ENCODE peak calls at places on chromosomes 12 and 14, in nine cellular contexts. U, Z, B, F, L, C, Y, W and I are unnamed samples.
A peak's percentile ranks its signal among the peaks of the same experiment; 100 is the strongest.

GRCh38 chr14:103141117-103141796 is 18.0 kb downstream of the TNFAIP2 start:
- DNase-seq in W (peak; percentile 84), F (no peak), L (peak; percentile 53), Y (peak; percentile 91), C (no peak), B (peak; percentile 53), U (no peak), Z (peak; percentile 36), I (peak; percentile 66)

GRCh38 chr12:124768462-124769165 is 95.0 kb downstream of the SCARB1 start:
- DNase-seq in Y (no peak), C (no peak), W (no peak), F (no peak), B (no peak), Z (peak; percentile 41), U (no peak), L (no peak), I (no peak)

GRCh38 chr12:97960741-97961608 is 498.4 kb downstream of the RMST start:
- DNase-seq in C (no peak), Y (peak; percentile 55), F (peak; percentile 41), U (peak; percentile 53), Z (peak; percentile 39), L (peak; percentile 63), W (peak; percentile 35), B (peak; percentile 29), I (peak; percentile 33)

GRCh38 chr14:81625343-81625742 is 91.7 kb upstream of the SEL1L start:
- DNase-seq in F (no peak), C (no peak), W (peak; percentile 40), Z (no peak), U (no peak), Y (peak; percentile 65), B (no peak), L (no peak), I (no peak)

GRCh38 chr14:48963231-48963630 is 622.9 kb downstream of the RPS29 start:
- DNase-seq in U (no peak), F (no peak), C (no peak), B (no peak), Y (no peak), L (no peak), Z (no peak), W (no peak), I (no peak)

GRCh38 chr14:69997849-69998248 is 118.6 kb downstream of the SMOC1 start:
- DNase-seq in B (no peak), W (no peak), L (peak; percentile 60), Z (no peak), F (no peak), Y (no peak), C (peak; percentile 29), U (no peak), I (no peak)

GRCh38 chr12:95463019-95463418 is 10.9 kb upstream of the METAP2 start:
- DNase-seq in F (no peak), L (no peak), Z (no peak), W (no peak), Y (no peak), U (no peak), C (no peak), B (no peak), I (no peak)

GRCh38 chr14:99323603-99324185 is 51.7 kb upstream of the BCL11B start:
- DNase-seq in F (no peak), L (no peak), U (no peak), Z (no peak), B (no peak), W (no peak), Y (no peak), C (no peak), I (no peak)

GRCh38 chr12:1527789-1528188 is 66.6 kb downstream of the FBXL14 start:
- DNase-seq in L (no peak), W (no peak), F (no peak), B (no peak), Y (no peak), C (no peak), U (no peak), Z (no peak), I (no peak)

GRCh38 chr14:74671789-74672188 is 41.1 kb downstream of the AREL1 start:
- DNase-seq in F (no peak), L (peak; percentile 35), Y (no peak), C (no peak), U (no peak), W (no peak), B (no peak), Z (no peak), I (no peak)

GRCh38 chr14:92253381-92253894 is 69.5 kb upstream of the SLC24A4 start:
- DNase-seq in B (no peak), Y (no peak), C (no peak), F (peak; percentile 18), W (no peak), U (no peak), L (peak; percentile 9), Z (no peak), I (no peak)

GRCh38 chr12:93968928-93969327 is 179.4 kb upstream of the PLXNC1 start:
- DNase-seq in Z (no peak), L (no peak), Y (no peak), U (no peak), F (no peak), B (no peak), W (no peak), C (no peak), I (no peak)

GRCh38 chr12:22037952-22038351 is 8.1 kb upstream of the CMAS start:
- DNase-seq in B (no peak), C (no peak), L (no peak), F (no peak), U (no peak), W (no peak), Y (no peak), Z (no peak), I (no peak)

GRCh38 chr12:116143883-116144266 is 133.6 kb downstream of the MED13L start:
- DNase-seq in C (no peak), U (no peak), W (no peak), B (no peak), F (no peak), Z (no peak), L (no peak), Y (no peak), I (no peak)

GRCh38 chr14:92513966-92514843 is 624 bp downstream of the RIN3 start:
- DNase-seq in W (peak; percentile 61), Z (peak; percentile 35), B (no peak), Y (no peak), L (no peak), F (peak; percentile 38), C (peak; percentile 26), U (no peak), I (peak; percentile 59)

GRCh38 chr12:112140728-112141127 is 15.4 kb downstream of the TRAFD1 start:
- DNase-seq in U (no peak), C (no peak), Y (no peak), F (no peak), W (no peak), Z (no peak), L (no peak), B (peak; percentile 50), I (no peak)

GRCh38 chr12:85489194-85489593 is 209.2 kb downstream of the ALX1 start:
- DNase-seq in F (no peak), Z (no peak), W (no peak), B (no peak), Y (no peak), L (no peak), C (no peak), U (no peak), I (no peak)

GRCh38 chr12:85484387-85484786 is 204.4 kb downstream of the ALX1 start:
- DNase-seq in F (no peak), Y (no peak), W (peak; percentile 4), L (no peak), U (no peak), C (no peak), Z (no peak), B (no peak), I (no peak)
- TF ChIP-seq CTCF in F (no peak), Y (no peak), W (no peak), L (no peak), U (no peak), C (no peak), Z (no peak), B (no peak), I (no peak)

DNA sequence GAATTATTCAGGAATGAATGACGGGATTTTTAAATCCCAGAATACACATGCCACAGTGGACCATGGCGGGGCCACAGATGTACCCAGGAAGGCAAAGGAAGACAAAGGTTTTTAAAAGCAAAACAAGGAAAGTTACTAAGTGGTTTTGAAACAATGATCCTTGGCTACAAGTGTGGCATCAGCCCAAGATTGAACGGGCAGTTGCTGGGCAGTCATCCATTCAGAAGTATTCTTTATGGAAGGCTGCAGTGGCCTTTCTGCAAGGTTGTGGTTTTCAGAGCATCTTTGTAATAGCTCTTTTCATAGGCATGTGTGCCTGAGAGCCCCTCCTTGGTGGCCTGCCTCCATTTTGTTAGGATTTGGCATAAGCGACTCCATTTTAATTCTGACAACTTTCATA is 13.4 kb upstream of the IFI27 start:
- DNase-seq in C (no peak), F (no peak), U (no peak), Y (no peak), W (no peak), B (no peak), Z (no peak), L (peak; percentile 53), I (no peak)
- TF ChIP-seq CTCF in C (no peak), F (no peak), U (no peak), Y (no peak), W (no peak), B (no peak), Z (no peak), L (no peak), I (no peak)

GRCh38 chr14:35949933-35950332 is 123.8 kb downstream of the BRMS1L start:
- DNase-seq in Y (no peak), B (no peak), Z (no peak), U (no peak), F (no peak), W (no peak), L (peak; percentile 21), C (no peak), I (no peak)

GRCh38 chr14:35940291-35940690 is 114.2 kb downstream of the BRMS1L start:
- DNase-seq in Z (no peak), L (no peak), C (no peak), F (no peak), W (peak; percentile 7), Y (no peak), U (no peak), B (no peak), I (no peak)

DNA sequence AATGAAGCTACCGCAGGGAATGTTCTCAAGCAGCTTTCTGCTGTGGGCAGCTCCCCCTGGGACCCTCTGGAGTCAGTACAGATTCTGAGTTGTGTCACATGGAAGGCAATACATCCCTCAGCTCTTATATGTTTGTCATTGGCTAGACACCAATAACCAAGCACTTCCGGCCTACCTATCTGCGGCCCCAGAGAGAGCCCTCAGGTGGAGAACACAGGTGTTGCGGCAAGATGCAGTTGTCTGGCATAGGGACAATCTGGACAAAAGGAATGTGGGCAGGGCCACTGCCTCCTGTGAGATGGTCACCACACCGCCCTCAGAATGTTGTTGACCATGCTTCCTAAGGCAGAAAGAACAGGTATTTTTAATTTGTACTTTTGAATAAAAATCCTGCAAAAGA is 118.7 kb downstream of the BRMS1L start:
- DNase-seq in L (peak; percentile 36), Z (peak; percentile 28), W (peak; percentile 24), B (no peak), F (peak; percentile 5), U (no peak), Y (peak; percentile 49), C (no peak), I (peak; percentile 56)
- TF ChIP-seq CTCF in L (no peak), Z (no peak), W (peak; percentile 17), B (no peak), F (no peak), U (peak; percentile 38), Y (peak; percentile 78), C (no peak), I (peak; percentile 52)

DNA sequence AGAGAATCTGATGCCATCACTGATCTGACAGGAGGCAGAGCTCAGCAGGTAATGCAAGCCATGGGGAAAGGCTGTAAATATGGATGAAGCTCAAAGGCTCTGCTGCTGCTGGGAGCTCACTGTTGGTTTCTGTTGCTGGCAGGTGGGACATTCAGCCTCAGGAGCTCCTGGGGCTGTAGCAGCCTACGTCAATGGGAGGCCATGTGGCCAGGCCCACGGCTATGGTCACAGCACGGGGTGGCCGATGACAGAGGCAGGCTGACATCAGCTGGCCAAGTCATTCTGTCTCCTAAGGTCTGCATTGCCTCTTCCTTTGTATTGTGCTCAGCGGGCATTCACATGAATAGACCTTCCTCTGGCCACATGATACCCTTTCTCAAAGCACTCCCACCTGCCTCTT is 38.0 kb downstream of the DLK1 start:
- DNase-seq in B (no peak), L (no peak), F (no peak), Y (no peak), W (no peak), C (no peak), Z (no peak), U (no peak), I (no peak)
- TF ChIP-seq CTCF in B (no peak), L (no peak), F (no peak), Y (no peak), W (no peak), C (no peak), Z (no peak), U (no peak), I (no peak)